ENCODE peak calls at places on chromosomes 7 and 10, in nine cellular contexts. N is HCT116, A is astrocyte, T is mesenchymal stem cell, J is IMR-90, E is mesendoderm, D is GM23248, X is endodermal cell, C is neural progenitor cell. M is an unnamed sample.

GRCh38 chr10:54009672-54010071 is 791.4 kb downstream of the PCDH15 start:
- DNase-seq in N (no peak), A (no peak), T (no peak), J (no peak), E (no peak), D (no peak), X (no peak), C (no peak), M (no peak)

GRCh38 chr10:120587061-120587460 is 130.0 kb downstream of the PLPP4 start:
- DNase-seq in N (no peak), A (no peak), T (no peak), J (no peak), E (no peak), D (no peak), X (no peak), C (no peak), M (no peak)

GRCh38 chr10:73773152-73773879 is 8.5 kb upstream of the CHCHD1 start:
- DNase-seq in N (no peak), A (no peak), T (peak; percentile 9), J (peak; percentile 13), E (no peak), D (peak; percentile 60), X (no peak), C (no peak), M (peak; percentile 48)

GRCh38 chr7:2814682-2815522 is 29.2 kb downstream of the GNA12 start:
- DNase-seq in N (no peak), A (peak; percentile 59), T (peak; percentile 80), J (no peak), E (peak; percentile 90), D (no peak), X (peak; percentile 86), C (peak; percentile 48), M (no peak)

GRCh38 chr10:110008518-110009339 is 945 bp downstream of the ADD3 start:
- DNase-seq in N (no peak), A (no peak), T (no peak), J (no peak), E (peak; percentile 64), D (peak; percentile 50), X (peak; percentile 73), C (peak; percentile 21), M (peak; percentile 49)

GRCh38 chr10:107749235-107749634 is 584.7 kb upstream of the SORCS1 start:
- DNase-seq in N (no peak), A (no peak), T (no peak), J (no peak), E (no peak), D (no peak), X (no peak), C (no peak), M (no peak)

GRCh38 chr10:78846770-78847169 is 222.0 kb upstream of the ZMIZ1 start:
- DNase-seq in N (no peak), A (no peak), T (no peak), J (no peak), E (no peak), D (no peak), X (no peak), C (peak; percentile 59), M (no peak)

GRCh38 chr7:95999481-95999880 is 227.1 kb downstream of the DYNC1I1 start:
- DNase-seq in N (no peak), A (no peak), T (no peak), J (no peak), E (no peak), D (no peak), X (no peak), C (no peak), M (no peak)

GRCh38 chr7:79462334-79462733 is 8.9 kb upstream of the MAGI2 start:
- DNase-seq in N (no peak), A (no peak), T (no peak), J (no peak), E (no peak), D (no peak), X (no peak), C (no peak), M (no peak)

GRCh38 chr10:3046210-3046779 is 21.1 kb upstream of the PFKP start:
- DNase-seq in N (no peak), A (no peak), T (no peak), J (no peak), E (no peak), D (no peak), X (no peak), C (no peak), M (no peak)
- H3K9ac ChIP-seq in N (no peak overlapping the region), A (peak overlapping the region; percentile 67), T (peak overlapping the region; percentile 83), J (peak overlapping the region; percentile 83), E (no peak overlapping the region), D (peak overlapping the region; percentile 67), X (no peak overlapping the region), C (no peak overlapping the region), M (peak overlapping the region; percentile 67)

DNA sequence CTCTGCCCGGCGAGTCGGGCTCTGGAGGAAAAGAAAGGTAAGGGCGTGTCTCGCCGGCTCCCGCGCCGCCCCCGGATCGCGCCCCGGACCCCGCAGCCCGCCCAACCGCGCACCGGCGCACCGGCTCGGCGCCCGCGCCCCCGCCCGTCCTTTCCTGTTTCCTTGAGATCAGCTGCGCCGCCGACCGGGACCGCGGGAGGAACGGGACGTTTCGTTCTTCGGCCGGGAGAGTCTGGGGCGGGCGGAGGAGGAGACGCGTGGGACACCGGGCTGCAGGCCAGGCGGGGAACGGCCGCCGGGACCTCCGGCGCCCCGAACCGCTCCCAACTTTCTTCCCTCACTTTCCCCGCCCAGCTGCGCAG is 493 bp downstream of the EGFR start:
- DNase-seq in N (no peak), A (no peak), T (peak; percentile 51), J (no peak), E (peak; percentile 43), D (peak; percentile 67), X (peak; percentile 84), C (peak; percentile 72), M (peak; percentile 78)
- H3K4me3 ChIP-seq in N (peak overlapping the region; percentile 76), A (peak overlapping the region; percentile 69), T (peak overlapping the region; percentile 87), J (peak overlapping the region; percentile 98), E (peak overlapping the region; percentile 41), D (peak overlapping the region; percentile 85), X (peak overlapping the region; percentile 72), C (peak overlapping the region; percentile 82), M (peak overlapping the region; percentile 88)

GRCh38 chr10:21172774-21173432 is 275.8 kb upstream of the NEBL start:
- DNase-seq in N (no peak), A (no peak), T (peak; percentile 44), J (no peak), E (peak; percentile 44), D (peak; percentile 28), X (peak; percentile 71), C (peak; percentile 64), M (peak; percentile 19)
- H3K9ac ChIP-seq in N (peak overlapping the region; percentile 67), A (no peak overlapping the region), T (no peak overlapping the region), J (no peak overlapping the region), E (peak overlapping the region; percentile 24), D (no peak overlapping the region), X (no peak overlapping the region), C (no peak overlapping the region), M (peak overlapping the region; percentile 51)

GRCh38 chr7:27174077-27175004 is at the start of gene HOXA10:
- DNase-seq in N (no peak), A (no peak), T (no peak), J (no peak), E (no peak), D (peak; percentile 73), X (peak; percentile 73), C (no peak), M (no peak)
- H3K4me3 ChIP-seq in N (peak within 1 kb of the TSS; percentile 77), A (no peak within 1 kb of the TSS), T (peak within 1 kb of the TSS; percentile 61), J (peak within 1 kb of the TSS; percentile 38), E (no peak within 1 kb of the TSS), D (peak within 1 kb of the TSS; percentile 83), X (no peak within 1 kb of the TSS), C (no peak within 1 kb of the TSS), M (peak within 1 kb of the TSS; percentile 94)

GRCh38 chr10:26566525-26567348 is 128.6 kb downstream of the APBB1IP start:
- DNase-seq in N (no peak), A (no peak), T (no peak), J (no peak), E (peak; percentile 61), D (no peak), X (peak; percentile 85), C (peak; percentile 48), M (no peak)

GRCh38 chr10:26571655-26572054 is 125.8 kb upstream of the PDSS1 start:
- DNase-seq in N (no peak), A (no peak), T (no peak), J (no peak), E (no peak), D (no peak), X (no peak), C (no peak), M (no peak)

DNA sequence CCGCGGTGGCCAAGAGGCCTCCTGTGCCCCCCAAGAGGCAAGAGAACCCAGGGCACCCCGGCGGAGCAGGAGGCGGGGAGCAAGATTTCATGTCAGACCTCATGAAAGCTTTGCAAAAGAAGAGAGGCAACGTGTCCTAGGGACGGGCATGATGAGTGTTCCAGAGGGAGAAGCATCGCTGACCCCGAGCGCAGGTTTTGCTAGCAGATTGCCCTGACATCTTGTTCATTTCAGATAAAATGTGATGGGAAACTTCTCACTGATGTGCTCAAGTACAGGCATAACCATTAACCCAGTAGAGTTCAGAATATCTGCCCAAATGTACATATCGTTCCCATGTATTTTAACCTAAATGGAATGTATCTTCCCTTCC is 129.2 kb downstream of the APBB1IP start:
- DNase-seq in N (no peak), A (no peak), T (no peak), J (no peak), E (peak; percentile 37), D (no peak), X (no peak), C (no peak), M (no peak)
- H3K9ac ChIP-seq in N (no peak overlapping the region), A (no peak overlapping the region), T (no peak overlapping the region), J (no peak overlapping the region), E (peak overlapping the region; percentile 68), D (no peak overlapping the region), X (no peak overlapping the region), C (no peak overlapping the region), M (no peak overlapping the region)

GRCh38 chr10:43806851-43807640 is 158.4 kb upstream of the ZNF32 start:
- DNase-seq in N (no peak), A (peak; percentile 86), T (no peak), J (no peak), E (no peak), D (no peak), X (peak; percentile 32), C (no peak), M (no peak)
- H3K4me3 ChIP-seq in N (no peak overlapping the region), A (no peak overlapping the region), T (no peak overlapping the region), J (no peak overlapping the region), E (no peak overlapping the region), D (no peak overlapping the region), X (no peak overlapping the region), C (no peak overlapping the region), M (no peak overlapping the region)

GRCh38 chr7:47185193-47185592 is 396.7 kb downstream of the TNS3 start:
- DNase-seq in N (no peak), A (no peak), T (no peak), J (no peak), E (no peak), D (no peak), X (no peak), C (no peak), M (no peak)

GRCh38 chr7:47183896-47184629 is 397.8 kb downstream of the TNS3 start:
- DNase-seq in N (no peak), A (no peak), T (no peak), J (no peak), E (no peak), D (no peak), X (no peak), C (no peak), M (no peak)

GRCh38 chr7:47188653-47189315 is 393.1 kb downstream of the TNS3 start:
- DNase-seq in N (no peak), A (no peak), T (no peak), J (no peak), E (no peak), D (no peak), X (no peak), C (no peak), M (no peak)

GRCh38 chr7:47186316-47186715 is 395.6 kb downstream of the TNS3 start:
- DNase-seq in N (no peak), A (no peak), T (no peak), J (no peak), E (no peak), D (no peak), X (no peak), C (no peak), M (no peak)

GRCh38 chr7:47185839-47186238 is 396.1 kb downstream of the TNS3 start:
- DNase-seq in N (no peak), A (no peak), T (no peak), J (no peak), E (no peak), D (no peak), X (no peak), C (no peak), M (no peak)
- H3K9ac ChIP-seq in N (no peak overlapping the region), A (no peak overlapping the region), T (no peak overlapping the region), J (no peak overlapping the region), E (no peak overlapping the region), D (no peak overlapping the region), X (no peak overlapping the region), C (no peak overlapping the region), M (no peak overlapping the region)

M was measured in adipocyte.